ENCODE peak calls at places on chromosomes 3 and 15, in seven cellular contexts. U, L, C, F, Z, D and X are unnamed samples.

GRCh38 chr3:13513913-13514517 is 33.9 kb downstream of the HDAC11 start:
- DNase-seq in U (no peak), L (no peak), C (no peak), F (no peak), Z (no peak), D (no peak), X (no peak)

GRCh38 chr3:154195620-154196366 is 74.6 kb downstream of the ARHGEF26 start:
- DNase-seq in U (peak; percentile 33), L (no peak), C (no peak), F (no peak), Z (no peak), D (no peak), X (no peak)

GRCh38 chr3:151195818-151196217 is 7.2 kb downstream of the GPR171 start:
- DNase-seq in U (no peak), L (no peak), C (no peak), F (no peak), Z (no peak), D (no peak), X (no peak)

GRCh38 chr3:40317061-40317676 is 7.7 kb downstream of the EIF1B start:
- DNase-seq in U (peak; percentile 91), L (peak; percentile 28), C (peak; percentile 84), F (peak; percentile 85), Z (peak; percentile 80), D (peak; percentile 35), X (peak; percentile 55)

GRCh38 chr15:55991841-55992768 is 1.3 kb downstream of the NEDD4 start:
- DNase-seq in U (no peak), L (no peak), C (peak; percentile 17), F (no peak), Z (peak; percentile 4), D (no peak), X (no peak)

GRCh38 chr3:24341668-24342067 is 153.0 kb downstream of the THRB start:
- DNase-seq in U (no peak), L (no peak), C (no peak), F (peak; percentile 24), Z (no peak), D (no peak), X (no peak)

GRCh38 chr3:67580430-67581000 is 73.9 kb downstream of the SUCLG2 start:
- DNase-seq in U (no peak), L (no peak), C (no peak), F (no peak), Z (no peak), D (no peak), X (no peak)

GRCh38 chr15:89017370-89018066 is 70.7 kb upstream of the ABHD2 start:
- DNase-seq in U (peak; percentile 98), L (peak; percentile 69), C (peak; percentile 79), F (peak; percentile 83), Z (peak; percentile 79), D (peak; percentile 81), X (peak; percentile 54)

GRCh38 chr3:126284258-126284904 is 72.8 kb downstream of the KLF15 start:
- DNase-seq in U (no peak), L (no peak), C (peak; percentile 44), F (peak; percentile 16), Z (no peak), D (no peak), X (no peak)

GRCh38 chr3:134049676-134050075 is 20.0 kb upstream of the SLCO2A1 start:
- DNase-seq in U (no peak), L (no peak), C (no peak), F (no peak), Z (no peak), D (no peak), X (no peak)

GRCh38 chr3:55569033-55569518 is 82.0 kb upstream of the WNT5A start:
- DNase-seq in U (no peak), L (no peak), C (no peak), F (no peak), Z (no peak), D (no peak), X (no peak)

GRCh38 chr15:76058714-76059319 is 968 bp upstream of the TMEM266 start:
- DNase-seq in U (peak; percentile 53), L (no peak), C (peak; percentile 10), F (peak; percentile 27), Z (no peak), D (peak; percentile 72), X (no peak)

GRCh38 chr15:63504979-63505841 is 817 bp downstream of the USP3 start:
- DNase-seq in U (peak; percentile 70), L (no peak), C (peak; percentile 57), F (peak; percentile 73), Z (peak; percentile 81), D (peak; percentile 62), X (no peak)

GRCh38 chr3:160801386-160802118 is 45.5 kb downstream of the PPM1L start:
- DNase-seq in U (no peak), L (no peak), C (peak; percentile 37), F (peak; percentile 24), Z (no peak), D (no peak), X (peak; percentile 9)

GRCh38 chr3:179421500-179421899 is 29.8 kb downstream of the GNB4 start:
- DNase-seq in U (peak; percentile 22), L (no peak), C (peak; percentile 69), F (peak; percentile 68), Z (peak; percentile 21), D (peak; percentile 11), X (no peak)

GRCh38 chr3:195897081-195897852 is 11.1 kb downstream of the TNK2 start:
- DNase-seq in U (no peak), L (no peak), C (peak; percentile 68), F (peak; percentile 91), Z (no peak), D (no peak), X (no peak)

GRCh38 chr3:53092942-53093341 is 37.3 kb downstream of the RFT1 start:
- DNase-seq in U (no peak), L (no peak), C (peak; percentile 59), F (no peak), Z (no peak), D (no peak), X (no peak)

GRCh38 chr3:128217702-128218475 is 64.6 kb downstream of the EEFSEC start:
- DNase-seq in U (no peak), L (no peak), C (peak; percentile 74), F (no peak), Z (peak; percentile 55), D (no peak), X (no peak)

GRCh38 chr3:48832691-48833090 is 15.0 kb downstream of the PRKAR2A start:
- DNase-seq in U (no peak), L (no peak), C (peak; percentile 33), F (peak; percentile 22), Z (no peak), D (no peak), X (no peak)

GRCh38 chr15:50594311-50594710 is 47.8 kb upstream of the USP50 start:
- DNase-seq in U (no peak), L (no peak), C (no peak), F (no peak), Z (no peak), D (no peak), X (no peak)

GRCh38 chr15:62469874-62470688 is 305.0 kb upstream of the C2CD4B start:
- DNase-seq in U (peak; percentile 51), L (peak; percentile 64), C (peak; percentile 77), F (peak; percentile 87), Z (no peak), D (no peak), X (peak; percentile 95)

GRCh38 chr15:36769110-36769509 is 189.7 kb downstream of the CDIN1 start:
- DNase-seq in U (no peak), L (peak; percentile 12), C (peak; percentile 56), F (peak; percentile 60), Z (no peak), D (no peak), X (no peak)

GRCh38 chr15:56767315-56767714 is 34.0 kb upstream of the ZNF280D start:
- DNase-seq in U (no peak), L (no peak), C (peak; percentile 56), F (peak; percentile 28), Z (no peak), D (no peak), X (no peak)

GRCh38 chr3:182567666-182568065 is 225.6 kb upstream of the ATP11B start:
- DNase-seq in U (peak; percentile 67), L (no peak), C (no peak), F (no peak), Z (no peak), D (no peak), X (peak; percentile 76)
- TF ChIP-seq CTCF in U (no peak), L (no peak), C (no peak), F (no peak), Z (peak; percentile 22), D (no peak), X (no peak)

GRCh38 chr15:64600794-64601193 is 140.4 kb downstream of the ZNF609 start:
- DNase-seq in U (no peak), L (no peak), C (no peak), F (no peak), Z (peak; percentile 13), D (no peak), X (no peak)
- H3K4me3 ChIP-seq in U (no peak overlapping the region), L (no peak overlapping the region), C (no peak overlapping the region), F (no peak overlapping the region), Z (no peak overlapping the region), D (no peak overlapping the region), X (no peak overlapping the region)

DNA sequence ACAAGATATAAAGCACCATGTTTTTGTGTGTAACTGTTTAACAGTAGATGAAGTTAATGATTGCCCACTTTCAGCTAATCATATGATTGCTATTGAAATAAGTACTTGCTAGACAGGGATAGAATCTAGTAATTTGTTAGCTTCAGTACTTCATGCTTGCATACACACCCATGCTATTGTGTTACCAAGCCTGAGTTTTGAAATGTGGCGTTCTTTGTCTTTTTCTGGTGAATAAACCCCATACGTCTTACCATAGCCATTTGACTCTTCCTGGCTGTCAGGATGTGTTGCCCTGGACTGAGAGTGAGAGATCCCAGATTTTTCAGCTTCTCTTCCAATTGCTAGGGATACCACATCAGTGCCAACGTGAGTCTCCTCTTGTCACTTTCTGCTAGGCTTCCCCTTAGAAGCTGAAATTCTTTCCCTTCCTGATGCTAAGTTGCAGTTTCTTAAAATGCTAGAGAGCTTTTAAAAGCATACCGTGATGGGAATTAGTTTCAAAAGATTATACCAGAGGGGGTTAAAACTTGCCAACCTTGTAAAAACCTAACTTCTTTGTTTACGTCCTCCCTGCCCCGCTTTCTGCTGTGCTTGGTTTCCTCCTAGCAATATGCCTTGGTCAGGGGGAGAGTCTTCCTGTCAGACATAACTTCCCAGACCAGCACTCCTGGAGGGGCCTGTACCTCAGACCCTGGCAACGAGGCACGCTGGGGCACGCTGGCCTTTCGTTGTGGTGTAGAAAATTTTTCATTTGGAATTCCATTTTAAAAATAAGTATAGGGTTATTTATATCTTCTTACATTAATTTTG is 62.9 kb upstream of the ULK4 start:
- DNase-seq in U (peak; percentile 50), L (no peak), C (peak; percentile 37), F (peak; percentile 55), Z (no peak), D (no peak), X (no peak)
- TF ChIP-seq CTCF in U (no peak), L (no peak), C (no peak), F (no peak), Z (no peak), D (no peak), X (no peak)

GRCh38 chr15:90871716-90872480 is 3.5 kb downstream of the FURIN start:
- DNase-seq in U (peak; percentile 58), L (no peak), C (no peak), F (peak; percentile 37), Z (no peak), D (peak; percentile 34), X (no peak)

GRCh38 chr15:90871097-90871715 is 2.8 kb downstream of the FURIN start:
- DNase-seq in U (peak; percentile 62), L (no peak), C (no peak), F (peak; percentile 68), Z (peak; percentile 50), D (peak; percentile 31), X (no peak)

GRCh38 chr15:90873998-90874605 is 5.7 kb downstream of the FURIN start:
- DNase-seq in U (peak; percentile 57), L (no peak), C (no peak), F (peak; percentile 41), Z (no peak), D (no peak), X (no peak)

GRCh38 chr15:90873488-90873997 is 5.2 kb downstream of the FURIN start:
- DNase-seq in U (no peak), L (no peak), C (no peak), F (no peak), Z (no peak), D (no peak), X (no peak)

GRCh38 chr15:90872481-90873184 is 4.2 kb downstream of the FURIN start:
- DNase-seq in U (no peak), L (peak; percentile 31), C (peak; percentile 74), F (peak; percentile 83), Z (no peak), D (no peak), X (peak; percentile 53)
- H3K4me3 ChIP-seq in U (peak overlapping the region; percentile 76), L (peak overlapping the region; percentile 72), C (peak overlapping the region; percentile 74), F (peak overlapping the region; percentile 75), Z (peak overlapping the region; percentile 78), D (peak overlapping the region; percentile 46), X (peak overlapping the region; percentile 64)